ENCODE peak calls at places on chromosomes 7 and 10, in ten cellular contexts. C, Z, L, S, P, G, D, A, X and F are unnamed samples.

GRCh38 chr7:31028417-31028988 is 23.6 kb upstream of the ADCYAP1R1 start:
- DNase-seq in C (no peak), Z (no peak), L (no peak), S (no peak), P (no peak), G (no peak), D (no peak), A (no peak), X (peak; percentile 65), F (no peak)

GRCh38 chr7:139452948-139453672 is 30.4 kb downstream of the KLRG2 start:
- DNase-seq in C (no peak), Z (peak; percentile 61), L (no peak), S (no peak), P (no peak), G (peak; percentile 56), D (no peak), A (no peak), X (no peak), F (no peak)

GRCh38 chr7:65955718-65956117 is 26.3 kb downstream of the GUSB start:
- DNase-seq in C (no peak), Z (no peak), L (no peak), S (no peak), P (no peak), G (no peak), D (no peak), A (peak; percentile 53), X (no peak), F (no peak)

GRCh38 chr7:94394399-94395140 is at the start of gene COL1A2:
- DNase-seq in C (peak; percentile 25), Z (peak; percentile 79), L (no peak), S (peak; percentile 80), P (peak; percentile 30), G (peak; percentile 96), D (peak; percentile 61), A (peak; percentile 91), X (no peak), F (peak; percentile 38)

GRCh38 chr7:1586126-1586826 is 16.4 kb upstream of the PSMG3 start:
- DNase-seq in C (no peak), Z (no peak), L (no peak), S (no peak), P (no peak), G (no peak), D (no peak), A (no peak), X (no peak), F (no peak)

GRCh38 chr10:132920101-132920925 is 22.1 kb downstream of the CFAP46 start:
- DNase-seq in C (no peak), Z (no peak), L (no peak), S (no peak), P (no peak), G (no peak), D (no peak), A (no peak), X (no peak), F (no peak)

GRCh38 chr7:75734586-75735047 is 4.1 kb downstream of the HIP1 start:
- DNase-seq in C (no peak), Z (no peak), L (no peak), S (peak; percentile 50), P (no peak), G (peak; percentile 73), D (no peak), A (peak; percentile 61), X (no peak), F (no peak)

GRCh38 chr7:132720835-132721234 is 144.6 kb upstream of the PLXNA4 start:
- DNase-seq in C (no peak), Z (peak; percentile 39), L (no peak), S (no peak), P (no peak), G (no peak), D (no peak), A (no peak), X (no peak), F (no peak)

GRCh38 chr10:34954142-34954541 is 136.0 kb downstream of the CUL2 start:
- DNase-seq in C (peak; percentile 67), Z (no peak), L (no peak), S (peak; percentile 64), P (no peak), G (no peak), D (peak; percentile 94), A (peak; percentile 51), X (no peak), F (no peak)

DNA sequence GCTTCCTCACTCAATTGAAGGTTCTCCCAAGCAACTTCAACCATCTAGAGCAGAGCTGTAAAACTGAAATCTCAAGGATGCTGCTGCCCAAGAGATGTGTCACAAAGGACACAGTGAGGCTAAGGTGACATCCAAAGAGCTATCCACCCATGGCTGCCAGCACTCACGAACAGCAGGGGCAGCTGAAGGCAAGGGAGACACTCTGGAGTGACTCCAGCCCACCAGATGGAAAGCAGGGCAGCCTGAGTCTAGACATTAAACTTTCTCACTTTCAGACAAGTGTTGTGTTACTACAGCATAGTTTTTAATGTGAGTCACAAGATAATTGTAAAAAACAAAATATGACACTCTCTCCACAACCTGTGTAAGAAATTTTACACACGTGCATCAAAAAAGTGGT is 113.5 kb downstream of the LARP4B start:
- DNase-seq in C (no peak), Z (no peak), L (no peak), S (no peak), P (peak; percentile 4), G (peak; percentile 15), D (no peak), A (no peak), X (no peak), F (no peak)
- TF ChIP-seq CTCF in C (no peak), Z (no peak), L (no peak), S (no peak), P (no peak), G (no peak), D (no peak), A (no peak), X (no peak), F (no peak)

GRCh38 chr10:61319550-61320256 is 133.5 kb downstream of the TMEM26 start:
- DNase-seq in C (no peak), Z (no peak), L (no peak), S (no peak), P (no peak), G (no peak), D (no peak), A (no peak), X (no peak), F (no peak)

GRCh38 chr10:61320257-61320587 is 133.0 kb downstream of the TMEM26 start:
- DNase-seq in C (no peak), Z (no peak), L (no peak), S (no peak), P (no peak), G (no peak), D (no peak), A (no peak), X (no peak), F (no peak)

GRCh38 chr10:61318429-61318828 is 134.8 kb downstream of the TMEM26 start:
- DNase-seq in C (no peak), Z (no peak), L (no peak), S (no peak), P (no peak), G (no peak), D (no peak), A (no peak), X (no peak), F (no peak)

GRCh38 chr10:61314273-61314672 is 138.9 kb downstream of the TMEM26 start:
- DNase-seq in C (no peak), Z (no peak), L (no peak), S (no peak), P (no peak), G (no peak), D (no peak), A (no peak), X (no peak), F (no peak)

DNA sequence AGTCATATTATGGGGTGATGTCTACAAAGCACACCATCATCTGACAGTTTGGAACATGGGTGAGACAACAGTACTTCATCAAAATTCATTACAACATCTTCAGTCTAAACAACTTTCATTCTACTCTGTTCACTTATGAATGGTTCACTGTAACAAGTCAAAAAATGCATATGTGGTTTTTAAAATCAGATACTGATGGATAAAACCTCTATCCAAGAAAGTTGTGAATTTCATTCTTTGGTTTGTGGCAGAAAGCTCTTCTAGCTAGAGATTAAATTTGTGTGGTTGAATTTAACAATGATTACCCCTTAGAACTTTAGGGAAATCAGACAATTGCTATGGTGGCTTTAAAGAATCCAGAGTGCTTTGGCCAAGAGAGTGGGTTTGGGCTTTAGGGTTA is 136.3 kb downstream of the TMEM26 start:
- DNase-seq in C (no peak), Z (no peak), L (no peak), S (no peak), P (no peak), G (no peak), D (no peak), A (no peak), X (no peak), F (no peak)
- TF ChIP-seq CTCF in C (no peak), Z (no peak), L (no peak), S (no peak), P (no peak), G (no peak), D (no peak), A (no peak), X (no peak), F (no peak)

GRCh38 chr10:84845628-84846261 is 517.4 kb downstream of the CCSER2 start:
- DNase-seq in C (no peak), Z (peak; percentile 36), L (no peak), S (no peak), P (no peak), G (no peak), D (no peak), A (peak; percentile 45), X (peak; percentile 15), F (no peak)
- TF ChIP-seq CTCF in C (no peak), Z (peak; percentile 56), L (no peak), S (no peak), P (no peak), G (peak; percentile 50), D (no peak), A (peak; percentile 51), X (peak; percentile 33), F (peak; percentile 54)

GRCh38 chr10:115422624-115423023 is 329.5 kb downstream of the ATRNL1 start:
- DNase-seq in C (no peak), Z (no peak), L (no peak), S (no peak), P (no peak), G (no peak), D (no peak), A (no peak), X (no peak), F (no peak)

GRCh38 chr10:115417585-115418265 is 324.6 kb downstream of the ATRNL1 start:
- DNase-seq in C (peak; percentile 47), Z (peak; percentile 77), L (no peak), S (no peak), P (no peak), G (peak; percentile 49), D (no peak), A (peak; percentile 70), X (no peak), F (peak; percentile 11)
- TF ChIP-seq CTCF in C (peak; percentile 59), Z (peak; percentile 85), L (no peak), S (no peak), P (no peak), G (peak; percentile 89), D (no peak), A (peak; percentile 56), X (no peak), F (peak; percentile 65)

DNA sequence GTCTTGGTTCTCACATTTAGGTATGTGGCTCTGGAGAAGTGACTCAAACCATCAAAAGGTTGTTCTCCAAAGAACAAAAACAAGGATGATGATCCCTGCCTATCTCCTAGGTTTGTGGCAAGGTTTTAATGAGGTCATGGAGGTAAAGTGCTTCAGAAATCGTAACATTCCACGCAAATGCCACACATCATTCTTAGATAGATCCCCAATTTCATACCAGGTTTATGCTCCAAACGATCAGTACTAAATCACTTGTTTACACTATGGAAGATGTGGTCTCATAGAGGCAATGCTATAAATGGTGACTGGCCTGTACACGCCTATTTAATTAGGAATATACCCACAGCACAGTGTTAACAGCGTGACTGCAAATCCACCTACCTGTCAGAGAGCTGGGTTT is 66.6 kb downstream of the MINDY3 start:
- DNase-seq in C (no peak), Z (no peak), L (no peak), S (no peak), P (no peak), G (no peak), D (no peak), A (no peak), X (no peak), F (no peak)
- TF ChIP-seq CTCF in C (no peak), Z (no peak), L (no peak), S (no peak), P (no peak), G (no peak), D (no peak), A (no peak), X (no peak), F (no peak)